ENCODE peak calls at places on chromosomes 7 and 10, in five cellular contexts. Z is PC-3, B is neural progenitor cell, E is fibroblast of lung, Q is spleen. F is an unnamed sample.
A peak's percentile ranks its signal among the peaks of the same experiment; 100 is the strongest.

GRCh38 chr10:102540023-102540422 is 36.3 kb downstream of the SUFU start:
- DNase-seq in Q (no peak), E (peak; percentile 17), B (no peak), Z (peak; percentile 11), F (no peak)

GRCh38 chr10:92014620-92015019 is 91.0 kb downstream of the BTAF1 start:
- DNase-seq in Z (peak; percentile 35), B (no peak), E (no peak), Q (no peak), F (no peak)

GRCh38 chr7:115217373-115217772 is 295.5 kb downstream of the MDFIC start:
- DNase-seq in E (peak; percentile 42), Z (peak; percentile 34), Q (no peak), B (no peak), F (no peak)

GRCh38 chr7:34036069-34036920 is 131.0 kb downstream of the BMPER start:
- DNase-seq in Z (no peak), E (peak; percentile 43), B (no peak), Q (peak; percentile 73), F (no peak)

GRCh38 chr7:28296571-28297483 is 115.5 kb upstream of the CREB5 start:
- DNase-seq in Q (no peak), Z (peak; percentile 63), E (peak; percentile 66), B (peak; percentile 59), F (peak; percentile 65)

GRCh38 chr10:45575966-45576597 is 96.5 kb downstream of the ZFAND4 start:
- DNase-seq in E (no peak), B (no peak), Z (no peak), Q (no peak), F (no peak)

GRCh38 chr7:150876817-150877526 is 24.7 kb downstream of the AOC1 start:
- DNase-seq in Q (peak; percentile 74), Z (peak; percentile 72), E (peak; percentile 53), B (peak; percentile 90), F (peak; percentile 47)

GRCh38 chr7:1845536-1846311 is 175.6 kb downstream of the ELFN1 start:
- DNase-seq in Q (peak; percentile 62), B (no peak), E (no peak), Z (no peak), F (no peak)

GRCh38 chr7:43112941-43113621 is 634 bp downstream of the HECW1 start:
- DNase-seq in Q (no peak), B (peak; percentile 83), E (peak; percentile 63), Z (peak; percentile 29), F (peak; percentile 53)

GRCh38 chr10:118309911-118310310 is 32.2 kb downstream of the FAM204A start:
- DNase-seq in B (no peak), Z (no peak), E (no peak), Q (no peak), F (no peak)

GRCh38 chr10:118308664-118309063 is 33.5 kb downstream of the FAM204A start:
- DNase-seq in Z (no peak), B (peak; percentile 33), Q (no peak), E (no peak), F (no peak)

GRCh38 chr10:118307237-118307636 is 34.9 kb downstream of the FAM204A start:
- DNase-seq in E (no peak), B (no peak), Z (no peak), Q (no peak), F (no peak)

GRCh38 chr10:118305730-118306129 is 36.4 kb downstream of the FAM204A start:
- DNase-seq in B (no peak), Q (no peak), E (no peak), Z (no peak), F (no peak)

DNA sequence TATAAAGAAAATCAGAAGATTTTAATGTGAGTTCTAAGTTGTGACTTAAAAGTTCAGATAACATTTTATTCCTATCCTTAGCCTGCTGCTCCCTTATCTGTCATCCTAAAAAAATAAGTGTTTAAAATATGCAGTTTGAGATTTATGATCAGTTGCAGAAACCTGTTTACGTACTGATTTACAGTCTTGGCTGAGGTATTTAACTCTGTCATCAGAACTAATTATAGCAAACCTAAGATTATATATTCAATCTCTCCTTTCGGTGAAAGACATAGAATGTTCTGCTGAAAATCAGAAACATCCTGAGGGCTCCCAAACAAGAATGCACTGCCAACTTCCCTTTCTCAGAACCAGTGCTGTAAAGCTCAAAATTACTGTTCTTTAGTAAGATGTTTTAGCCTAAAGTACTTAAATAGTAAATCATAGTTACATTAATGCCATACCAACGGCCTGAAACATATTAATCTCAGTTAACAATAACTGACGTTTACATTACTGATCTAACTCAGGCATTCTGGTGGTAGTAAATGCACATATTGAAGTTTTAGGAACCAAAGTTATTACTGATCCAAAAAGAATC is 34.3 kb downstream of the FAM204A start:
- DNase-seq in E (no peak), B (no peak), Q (no peak), Z (no peak), F (no peak)
- H3K36me3 ChIP-seq in E (peaks cover 3% of the 10 kb centered on the region), B (no peaks in the 10 kb centered on the region), Q (peaks cover 30% of the 10 kb centered on the region), Z (peaks cover 11% of the 10 kb centered on the region), F (peaks cover 15% of the 10 kb centered on the region)

GRCh38 chr10:130555411-130555750 is 419.2 kb downstream of the GLRX3 start:
- DNase-seq in Q (no peak), B (no peak), Z (no peak), E (no peak), F (no peak)
- H3K27me3 ChIP-seq in Q (no peaks in the 10 kb centered on the region), B (no peaks in the 10 kb centered on the region), Z (no peaks in the 10 kb centered on the region), E (no peaks in the 10 kb centered on the region), F (no peaks in the 10 kb centered on the region)

DNA sequence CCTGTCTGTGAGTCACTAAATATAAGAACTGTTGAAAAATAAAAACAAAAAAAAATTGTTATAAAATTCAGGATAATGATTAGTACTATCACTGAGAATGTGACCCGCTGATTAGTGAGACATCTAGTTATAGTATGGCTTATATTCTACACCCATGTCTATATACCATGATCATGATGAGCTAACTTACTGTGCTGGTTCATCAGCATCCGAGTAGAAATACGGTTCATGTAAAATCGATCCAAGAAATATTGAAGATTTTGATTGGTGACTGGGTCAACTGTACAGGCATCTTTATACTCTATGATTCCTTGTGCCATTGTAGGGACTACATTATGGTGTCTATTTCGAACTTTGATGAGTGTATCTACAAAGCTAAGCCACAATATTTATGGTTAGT is 3.7 kb downstream of the PDK4 start:
- DNase-seq in B (no peak), Q (no peak), E (no peak), Z (no peak), F (no peak)
- H3K36me3 ChIP-seq in B (no peaks in the 10 kb centered on the region), Q (peaks cover 21% of the 10 kb centered on the region), E (no peaks in the 10 kb centered on the region), Z (no peaks in the 10 kb centered on the region), F (no peaks in the 10 kb centered on the region)

DNA sequence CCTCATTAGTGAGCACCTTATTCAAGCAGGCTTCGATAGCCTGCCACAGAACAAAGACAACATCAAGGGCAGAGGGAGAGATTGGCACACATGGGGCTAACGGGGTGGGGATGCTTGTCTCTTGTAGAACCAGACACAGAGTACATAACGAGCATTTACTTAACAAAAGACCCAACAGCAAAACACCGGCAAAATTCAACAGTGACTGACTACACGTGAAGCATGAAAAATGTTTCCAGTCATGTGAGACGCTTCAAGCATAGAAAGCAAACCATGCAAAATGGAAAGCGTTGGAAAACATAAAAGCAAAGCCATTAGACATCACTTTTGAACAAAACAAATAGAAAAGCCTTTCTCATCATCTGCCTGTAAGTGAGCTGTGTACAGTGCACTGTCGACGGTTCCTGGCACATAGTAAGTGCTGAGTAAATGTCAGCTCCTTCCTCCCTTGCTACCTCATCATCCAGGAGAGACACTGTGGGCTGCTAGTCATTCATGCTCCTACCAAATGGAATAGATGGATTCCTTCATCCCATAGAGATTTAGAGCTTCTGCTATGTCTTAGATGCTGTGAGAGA is 134.4 kb upstream of the AGK start:
- DNase-seq in Z (no peak), B (no peak), Q (no peak), E (no peak), F (no peak)
- H3K27me3 ChIP-seq in Z (peaks cover 48% of the 10 kb centered on the region), B (no peaks in the 10 kb centered on the region), Q (no peaks in the 10 kb centered on the region), E (no peaks in the 10 kb centered on the region), F (no peaks in the 10 kb centered on the region)

F was measured in MG63.